ENCODE peak calls at places on chromosomes 2 and 18, in five cellular contexts. One of them, this sample, is unnamed.
A peak's percentile ranks its signal among the peaks of the same experiment; 100 is the strongest.

GRCh38 chr2:60925994-60926750 is 44.8 kb downstream of the REL start:
- DNase-seq in GM12878: no peak
- DNase-seq in HepG2: peak; percentile 31
- DNase-seq in H1: no peak
- DNase-seq in K562: no peak
- DNase-seq in this sample: no peak

GRCh38 chr2:118913805-118914645 is 28.0 kb upstream of the MARCO start:
- DNase-seq in GM12878: no peak
- DNase-seq in HepG2: no peak
- DNase-seq in K562: no peak
- DNase-seq in H1: no peak
- DNase-seq in this sample: peak; percentile 27

GRCh38 chr18:76875390-76876330 is 53.3 kb downstream of the ZNF236 start:
- DNase-seq in K562: peak; percentile 24
- DNase-seq in HepG2: peak; percentile 48
- DNase-seq in H1: no peak
- DNase-seq in GM12878: no peak
- DNase-seq in this sample: peak; percentile 28

GRCh38 chr18:37460616-37461015 is 105.0 kb downstream of the CELF4 start:
- DNase-seq in K562: no peak
- DNase-seq in GM12878: no peak
- DNase-seq in HepG2: no peak
- DNase-seq in H1: no peak
- DNase-seq in this sample: no peak

GRCh38 chr2:147636238-147636887 is 208.5 kb upstream of the ACVR2A start:
- DNase-seq in H1: no peak
- DNase-seq in K562: no peak
- DNase-seq in HepG2: no peak
- DNase-seq in GM12878: no peak
- DNase-seq in this sample: no peak

GRCh38 chr2:231364961-231365810 is 30.3 kb upstream of the B3GNT7 start:
- DNase-seq in K562: peak; percentile 35
- DNase-seq in GM12878: no peak
- DNase-seq in HepG2: peak; percentile 92
- DNase-seq in H1: no peak
- DNase-seq in this sample: no peak

GRCh38 chr2:75787532-75788132 is 76.9 kb upstream of the GCFC2 start:
- DNase-seq in K562: peak; percentile 23
- DNase-seq in GM12878: no peak
- DNase-seq in H1: no peak
- DNase-seq in HepG2: peak; percentile 44
- DNase-seq in this sample: peak; percentile 10

GRCh38 chr18:34809697-34810096 is 99.6 kb downstream of the DTNA start:
- DNase-seq in HepG2: peak; percentile 52
- DNase-seq in K562: peak; percentile 13
- DNase-seq in GM12878: no peak
- DNase-seq in H1: no peak
- DNase-seq in this sample: peak; percentile 50

GRCh38 chr2:240388471-240389301 is 46.8 kb upstream of the GPC1 start:
- DNase-seq in K562: no peak
- DNase-seq in GM12878: no peak
- DNase-seq in HepG2: no peak
- DNase-seq in H1: no peak
- DNase-seq in this sample: no peak

GRCh38 chr2:37156071-37156856 is 516 bp downstream of the EIF2AK2 start:
- DNase-seq in HepG2: peak; percentile 42
- DNase-seq in H1: no peak
- DNase-seq in K562: no peak
- DNase-seq in GM12878: no peak
- DNase-seq in this sample: peak; percentile 7

GRCh38 chr2:25339791-25340339 is 1.9 kb downstream of the DNMT3A start:
- DNase-seq in GM12878: no peak
- DNase-seq in H1: no peak
- DNase-seq in HepG2: peak; percentile 46
- DNase-seq in K562: no peak
- DNase-seq in this sample: no peak

DNA sequence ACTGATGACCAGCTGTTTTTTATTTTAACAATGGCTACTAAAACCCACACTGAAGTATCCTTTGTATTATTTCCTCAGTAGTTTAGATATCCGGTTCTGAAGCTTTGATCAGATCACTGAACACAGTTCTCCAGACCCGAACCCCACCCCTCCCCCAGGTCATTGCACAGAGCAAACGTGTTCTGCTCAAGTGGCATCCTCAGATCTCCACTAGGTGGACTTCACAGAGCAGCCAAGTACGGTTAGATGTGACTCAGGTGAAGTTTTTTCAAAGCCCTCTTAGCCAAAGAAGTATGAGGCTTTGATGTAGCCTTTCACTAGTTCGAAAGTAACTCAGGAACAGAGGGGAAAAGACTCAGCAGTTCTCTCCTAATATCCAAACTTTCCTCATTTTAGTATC is 142.7 kb upstream of the NRP2 start:
- DNase-seq in K562: no peak
- DNase-seq in GM12878: no peak
- DNase-seq in H1: no peak
- DNase-seq in HepG2: peak; percentile 31
- DNase-seq in this sample: peak; percentile 3
- H3K4me2 ChIP-seq in K562: no peak overlapping the region
- H3K4me2 ChIP-seq in GM12878: no peak overlapping the region
- H3K4me2 ChIP-seq in H1: no peak overlapping the region
- H3K4me2 ChIP-seq in HepG2: no peak overlapping the region
- H3K4me2 ChIP-seq in this sample: no peak overlapping the region

GRCh38 chr2:11745613-11746375 is 638 bp upstream of the LPIN1 start:
- DNase-seq in GM12878: no peak
- DNase-seq in HepG2: no peak
- DNase-seq in K562: no peak
- DNase-seq in H1: no peak
- DNase-seq in this sample: no peak

GRCh38 chr2:11746376-11746806 is at the start of gene LPIN1:
- DNase-seq in HepG2: peak; percentile 70
- DNase-seq in K562: peak; percentile 94
- DNase-seq in H1: peak; percentile 44
- DNase-seq in GM12878: no peak
- DNase-seq in this sample: peak; percentile 49

GRCh38 chr2:11743846-11744553 is 2.4 kb upstream of the LPIN1 start:
- DNase-seq in K562: peak; percentile 98
- DNase-seq in H1: peak; percentile 81
- DNase-seq in HepG2: peak; percentile 90
- DNase-seq in GM12878: peak; percentile 82
- DNase-seq in this sample: peak; percentile 98

GRCh38 chr2:11743531-11743815 is 3.0 kb upstream of the LPIN1 start:
- DNase-seq in K562: no peak
- DNase-seq in H1: no peak
- DNase-seq in HepG2: no peak
- DNase-seq in GM12878: no peak
- DNase-seq in this sample: no peak

DNA sequence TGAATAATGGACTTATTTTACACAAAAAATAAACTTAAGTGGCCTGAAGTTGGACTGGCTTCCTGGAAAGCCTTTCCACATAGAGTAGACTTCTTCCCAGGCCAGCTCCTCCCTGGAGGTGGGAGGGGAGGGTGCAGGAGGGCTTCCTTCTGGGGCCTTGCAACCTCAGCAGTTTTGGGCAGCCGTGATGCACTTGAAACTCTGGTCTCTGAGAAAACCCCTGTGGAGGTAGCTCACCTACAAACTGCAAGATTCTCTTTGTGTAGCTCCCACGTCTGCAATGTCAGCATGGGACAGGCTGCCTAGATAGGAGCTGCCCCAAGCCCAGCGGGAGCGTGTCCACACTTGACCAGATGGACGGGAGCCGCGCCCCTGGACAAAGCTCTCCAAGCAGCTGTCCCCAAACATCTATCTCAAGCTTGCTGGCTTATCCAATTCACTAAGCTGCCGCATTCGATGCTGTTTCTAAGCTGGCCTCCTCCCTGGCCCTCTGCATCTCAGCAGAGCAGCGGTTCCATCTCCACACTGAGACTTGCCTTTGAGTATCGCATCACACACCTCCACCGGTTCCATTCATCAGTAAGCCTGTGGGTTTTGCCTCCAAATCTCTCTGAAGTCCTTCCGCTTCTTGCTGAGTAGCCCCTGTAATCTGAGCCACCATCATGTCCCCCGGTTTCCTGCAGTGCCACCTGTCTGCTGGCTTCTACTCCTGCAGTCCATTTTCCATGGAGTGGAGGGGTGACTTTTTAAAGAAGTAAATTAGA is 1.6 kb upstream of the LPIN1 start:
- DNase-seq in H1: no peak
- DNase-seq in HepG2: peak; percentile 79
- DNase-seq in GM12878: no peak
- DNase-seq in K562: peak; percentile 76
- DNase-seq in this sample: peak; percentile 47
- TF ChIP-seq SRF in H1: no peak
- TF ChIP-seq SRF in HepG2: no peak
- TF ChIP-seq SRF in GM12878: no peak
- TF ChIP-seq SRF in K562: no peak
- TF ChIP-seq SRF in this sample: no peak

DNA sequence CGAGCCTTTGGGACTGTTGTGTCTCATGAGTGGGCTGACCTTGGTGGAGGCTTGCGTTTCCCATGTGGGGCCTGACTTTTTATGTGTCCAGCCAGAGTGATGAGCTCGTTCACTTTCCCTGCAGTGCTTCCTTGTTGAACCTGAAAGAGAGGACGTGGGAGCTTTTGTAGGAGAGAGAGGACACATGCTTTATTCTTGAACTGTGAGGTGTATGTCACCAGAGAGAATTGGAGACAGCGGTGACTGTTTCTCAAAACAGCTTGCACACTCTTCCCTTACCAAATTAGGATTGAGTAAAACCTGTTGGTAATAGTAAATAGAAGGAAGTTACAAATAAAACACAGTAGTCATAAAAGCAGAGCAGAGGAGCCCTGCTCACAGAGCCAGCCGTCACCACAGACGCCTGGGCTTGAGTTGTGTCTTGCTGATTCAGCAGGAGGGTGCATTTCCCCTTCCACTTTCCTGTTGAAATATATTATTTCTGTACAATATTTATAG is 60.7 kb downstream of the INPP4A start:
- DNase-seq in H1: no peak
- DNase-seq in K562: no peak
- DNase-seq in HepG2: no peak
- DNase-seq in GM12878: no peak
- DNase-seq in this sample: no peak
- H3K4me2 ChIP-seq in H1: no peak overlapping the region
- H3K4me2 ChIP-seq in K562: no peak overlapping the region
- H3K4me2 ChIP-seq in HepG2: no peak overlapping the region
- H3K4me2 ChIP-seq in GM12878: no peak overlapping the region
- H3K4me2 ChIP-seq in this sample: no peak overlapping the region

DNA sequence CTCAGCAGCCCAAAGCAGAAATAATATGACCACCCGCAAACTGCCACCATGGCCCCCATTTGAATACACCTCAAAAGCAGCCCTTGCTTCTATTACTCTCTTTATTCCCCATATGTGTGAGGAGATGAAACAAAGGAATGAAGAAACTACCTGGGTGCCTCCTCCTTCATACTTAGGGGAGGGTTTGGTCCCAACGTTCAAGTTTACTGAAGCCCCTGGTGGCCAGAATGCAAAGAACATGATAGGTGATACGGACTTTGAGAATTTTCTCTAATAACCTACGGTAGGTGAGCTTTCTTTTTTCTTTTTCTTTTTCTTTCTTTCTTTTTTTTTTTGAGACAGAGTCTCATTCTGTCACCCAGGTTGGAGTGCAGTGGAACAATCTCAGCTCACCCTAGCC is 110.3 kb upstream of the FBXO11 start:
- DNase-seq in H1: no peak
- DNase-seq in HepG2: peak; percentile 43
- DNase-seq in GM12878: no peak
- DNase-seq in K562: peak; percentile 33
- DNase-seq in this sample: peak; percentile 29
- TF ChIP-seq SRF in H1: no peak
- TF ChIP-seq SRF in HepG2: no peak
- TF ChIP-seq SRF in GM12878: no peak
- TF ChIP-seq SRF in K562: no peak
- TF ChIP-seq SRF in this sample: no peak

DNA sequence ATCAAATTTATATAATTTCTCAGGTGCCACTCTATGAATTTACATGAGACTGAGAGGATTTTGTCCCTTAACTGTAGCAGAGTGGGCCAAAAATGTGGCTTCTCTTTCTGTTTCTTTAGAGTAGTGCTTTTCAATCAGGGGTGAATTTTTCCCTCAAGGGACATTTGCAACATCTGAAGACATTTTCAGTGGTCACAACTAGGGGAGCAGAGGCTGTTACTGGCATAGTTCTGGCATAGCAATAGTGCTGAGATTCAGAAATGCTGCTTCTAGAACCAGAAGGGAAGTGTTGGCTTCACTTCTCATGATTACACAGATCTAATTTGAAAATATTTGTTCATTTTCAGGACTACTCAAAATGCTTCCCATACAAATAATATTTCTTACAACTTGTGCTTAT is 526.5 kb downstream of the THSD7B start:
- DNase-seq in K562: no peak
- DNase-seq in HepG2: no peak
- DNase-seq in GM12878: no peak
- DNase-seq in H1: no peak
- DNase-seq in this sample: no peak
- H3K4me2 ChIP-seq in K562: no peak overlapping the region
- H3K4me2 ChIP-seq in HepG2: no peak overlapping the region
- H3K4me2 ChIP-seq in GM12878: no peak overlapping the region
- H3K4me2 ChIP-seq in H1: no peak overlapping the region
- H3K4me2 ChIP-seq in this sample: no peak overlapping the region

DNA sequence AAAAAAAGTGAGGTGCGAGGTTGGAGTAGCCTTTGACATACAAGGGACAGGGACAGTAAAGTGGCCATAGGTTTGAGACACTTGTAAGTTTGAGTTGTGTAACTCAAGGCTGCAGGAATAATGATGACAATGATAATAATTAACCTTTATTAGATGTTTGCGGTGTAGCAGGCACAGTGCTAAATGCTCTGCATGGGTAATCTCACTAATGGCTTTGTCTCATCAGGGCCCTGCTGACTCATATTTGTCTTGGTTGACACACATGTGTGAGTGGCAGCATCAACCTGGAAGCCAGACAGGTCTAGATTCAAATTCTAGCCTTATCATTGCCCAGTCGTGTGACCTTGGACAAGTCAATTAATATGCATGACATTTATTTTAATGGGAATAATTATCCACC is 126.2 kb downstream of the FSHR start:
- DNase-seq in H1: no peak
- DNase-seq in HepG2: no peak
- DNase-seq in GM12878: peak; percentile 47
- DNase-seq in K562: no peak
- DNase-seq in this sample: no peak
- TF ChIP-seq SRF in H1: no peak
- TF ChIP-seq SRF in HepG2: no peak
- TF ChIP-seq SRF in GM12878: no peak
- TF ChIP-seq SRF in K562: no peak
- TF ChIP-seq SRF in this sample: no peak

DNA sequence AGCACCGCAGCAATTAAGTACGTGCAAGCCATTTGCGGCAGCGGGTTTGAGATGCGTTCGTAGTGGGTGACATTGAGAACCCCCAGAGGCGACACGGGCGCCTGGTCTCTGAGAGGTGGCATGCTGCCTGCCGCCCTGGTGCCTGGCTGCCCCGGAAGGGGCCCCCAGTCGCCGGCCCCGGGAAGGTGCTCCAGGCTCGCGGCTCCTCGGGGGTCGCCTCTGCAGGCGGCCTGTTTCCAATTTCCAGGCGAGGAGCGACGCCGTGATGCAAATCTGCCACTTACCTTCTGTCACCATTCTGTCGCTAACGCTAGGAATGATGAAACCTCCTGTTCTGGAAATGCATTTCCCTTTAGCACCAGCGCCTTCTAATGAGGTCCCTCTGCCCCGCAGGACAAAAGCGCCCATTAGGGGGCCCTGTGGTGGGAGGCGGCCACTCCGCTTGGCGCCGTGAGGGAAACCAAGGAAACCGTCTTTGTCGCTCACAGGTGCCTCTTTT is 13.0 kb downstream of the KIF5C start:
- DNase-seq in GM12878: no peak
- DNase-seq in K562: no peak
- DNase-seq in H1: no peak
- DNase-seq in HepG2: no peak
- DNase-seq in this sample: no peak
- H3K4me2 ChIP-seq in GM12878: peak overlapping the region; percentile 84
- H3K4me2 ChIP-seq in K562: no peak overlapping the region
- H3K4me2 ChIP-seq in H1: peak overlapping the region; percentile 73
- H3K4me2 ChIP-seq in HepG2: peak overlapping the region; percentile 46
- H3K4me2 ChIP-seq in this sample: no peak overlapping the region

This sample was measured in HCT116.